ENCODE peak calls at places on chromosomes 12 and 14, in six cellular contexts. G is WTC11, A is K562, Y is HepG2, B is H1, I is GM12878. C is an unnamed sample.

GRCh38 chr14:95255487-95255886 is 64.2 kb downstream of the CLMN start:
- DNase-seq in G (peak), A (peak), Y (no peak), B (peak), I (no peak), C (peak)

GRCh38 chr12:53214221-53214620 is 7.2 kb upstream of the ITGB7 start:
- DNase-seq in G (no peak), A (no peak), Y (no peak), B (no peak), I (no peak), C (no peak)

GRCh38 chr14:72619881-72620280 is 274.0 kb downstream of the DPF3 start:
- DNase-seq in G (no peak), A (no peak), Y (no peak), B (no peak), I (no peak), C (no peak)

GRCh38 chr12:132724506-132725220 is 14.0 kb downstream of the PGAM5 start:
- DNase-seq in G (no peak), A (no peak), Y (no peak), B (no peak), I (no peak), C (no peak)

GRCh38 chr12:93183940-93184663 is 193.6 kb upstream of the NUDT4 start:
- DNase-seq in G (no peak), A (peak), Y (no peak), B (no peak), I (peak), C (no peak)

GRCh38 chr12:45726594-45727300 is 2.8 kb upstream of the ARID2 start:
- DNase-seq in G (peak), A (peak), Y (peak), B (no peak), I (no peak), C (peak)

GRCh38 chr12:12880537-12880936 is 10.8 kb upstream of the GPRC5A start:
- DNase-seq in G (no peak), A (no peak), Y (no peak), B (no peak), I (no peak), C (no peak)

GRCh38 chr14:21102472-21103164 is 1.8 kb downstream of the TMEM253 start:
- DNase-seq in G (peak), A (peak), Y (no peak), B (no peak), I (no peak), C (peak)

GRCh38 chr12:79415754-79416435 is 274.9 kb downstream of the PAWR start:
- DNase-seq in G (no peak), A (no peak), Y (peak), B (no peak), I (no peak), C (peak)

GRCh38 chr12:47111392-47111778 is 31.6 kb upstream of the AMIGO2 start:
- DNase-seq in G (no peak), A (no peak), Y (no peak), B (no peak), I (no peak), C (no peak)

GRCh38 chr12:75790219-75790618 is 241.4 kb downstream of the PHLDA1 start:
- DNase-seq in G (no peak), A (no peak), Y (no peak), B (no peak), I (no peak), C (no peak)

GRCh38 chr14:97074860-97075259 is 277.7 kb downstream of the VRK1 start:
- DNase-seq in G (no peak), A (no peak), Y (no peak), B (no peak), I (no peak), C (no peak)

GRCh38 chr12:53044052-53044581 is 5.7 kb upstream of the TNS2 start:
- DNase-seq in G (no peak), A (peak), Y (peak), B (no peak), I (no peak), C (peak)

GRCh38 chr12:108730337-108731104 is 797 bp downstream of the CORO1C start:
- DNase-seq in G (peak), A (peak), Y (peak), B (peak), I (no peak), C (peak)

GRCh38 chr12:110741371-110741770 is 1.3 kb downstream of the PPP1CC start:
- DNase-seq in G (no peak), A (peak), Y (no peak), B (no peak), I (no peak), C (no peak)

GRCh38 chr14:88695873-88696272 is 96.9 kb downstream of the EML5 start:
- DNase-seq in G (no peak), A (no peak), Y (no peak), B (no peak), I (no peak), C (no peak)

GRCh38 chr12:62484234-62484633 is 17.6 kb downstream of the MON2 start:
- DNase-seq in G (no peak), A (no peak), Y (no peak), B (no peak), I (no peak), C (no peak)

GRCh38 chr12:14664434-14665023 is 31.9 kb downstream of the GUCY2C start:
- DNase-seq in G (no peak), A (peak), Y (peak), B (no peak), I (no peak), C (peak)

GRCh38 chr14:58059121-58059520 is 92.9 kb downstream of the ARMH4 start:
- DNase-seq in G (no peak), A (no peak), Y (no peak), B (no peak), I (no peak), C (no peak)

GRCh38 chr12:117204146-117204545 is 13.9 kb upstream of the FBXO21 start:
- DNase-seq in G (no peak), A (no peak), Y (no peak), B (no peak), I (no peak), C (no peak)

GRCh38 chr14:56129941-56130340 is 11.7 kb downstream of the PELI2 start:
- DNase-seq in G (no peak), A (no peak), Y (no peak), B (no peak), I (no peak), C (peak)

GRCh38 chr14:74720526-74720925 is 7.6 kb downstream of the FCF1 start:
- DNase-seq in G (no peak), A (no peak), Y (no peak), B (no peak), I (no peak), C (no peak)

GRCh38 chr14:20048202-20048601 is 11.6 kb upstream of the OR4L1 start:
- DNase-seq in G (no peak), A (peak), Y (no peak), B (no peak), I (no peak), C (no peak)

GRCh38 chr12:130214686-130215370 is 52.6 kb downstream of the FZD10 start:
- DNase-seq in G (no peak), A (no peak), Y (no peak), B (no peak), I (no peak), C (peak)

GRCh38 chr12:110670161-110670701 is 18.7 kb downstream of the HVCN1 start:
- DNase-seq in G (no peak), A (no peak), Y (no peak), B (no peak), I (peak), C (no peak)

GRCh38 chr12:116749884-116750283 is 11.8 kb downstream of the RNFT2 start:
- DNase-seq in G (no peak), A (no peak), Y (no peak), B (no peak), I (no peak), C (no peak)

GRCh38 chr14:79703209-79703608 is 508.1 kb downstream of the DIO2 start:
- DNase-seq in G (no peak), A (no peak), Y (no peak), B (no peak), I (no peak), C (no peak)

GRCh38 chr12:95959107-95959506 is 16.0 kb downstream of the AMDHD1 start:
- DNase-seq in G (no peak), A (no peak), Y (peak), B (no peak), I (no peak), C (peak)

GRCh38 chr14:24563505-24563904 is 12.5 kb downstream of the CTSG start:
- DNase-seq in G (no peak), A (no peak), Y (no peak), B (no peak), I (no peak), C (no peak)

GRCh38 chr14:80584638-80585505 is 356.7 kb downstream of the CEP128 start:
- DNase-seq in G (no peak), A (no peak), Y (peak), B (no peak), I (no peak), C (no peak)

GRCh38 chr12:99005601-99006000 is 360.5 kb downstream of the APAF1 start:
- DNase-seq in G (no peak), A (no peak), Y (no peak), B (no peak), I (no peak), C (no peak)

GRCh38 chr12:79689041-79689476 is 1.7 kb downstream of the PAWR start:
- DNase-seq in G (no peak), A (no peak), Y (peak), B (no peak), I (no peak), C (no peak)

GRCh38 chr14:65336191-65336591 is 76.3 kb upstream of the FUT8 start:
- DNase-seq in G (no peak), A (no peak), Y (no peak), B (no peak), I (no peak), C (no peak)

GRCh38 chr14:69561893-69562292 is 12.8 kb downstream of the CCDC177 start:
- DNase-seq in G (no peak), A (no peak), Y (no peak), B (no peak), I (no peak), C (no peak)
- TF ChIP-seq CREB1 in G (no peak), A (no peak), Y (no peak), B (no peak), I (no peak), C (no peak)

DNA sequence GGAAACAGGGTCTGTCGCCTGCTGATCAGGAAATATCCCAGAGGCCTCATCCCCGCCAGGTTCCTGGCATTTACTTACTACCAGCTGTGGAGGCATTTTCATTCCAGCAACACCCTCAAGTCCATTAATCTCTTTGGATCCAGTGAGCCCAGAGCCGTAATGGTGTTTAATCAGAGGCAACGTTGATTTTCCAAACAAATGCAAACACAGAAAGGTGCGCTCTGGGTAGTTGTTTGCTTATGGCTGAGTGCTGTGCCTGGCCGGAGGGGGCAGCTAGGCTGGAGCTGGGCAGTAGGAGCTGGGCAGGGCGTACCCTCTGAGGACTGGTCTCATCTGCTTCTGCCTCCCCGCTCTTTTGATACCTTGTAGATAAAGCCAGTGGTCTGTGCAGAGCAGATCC is 110.6 kb downstream of the ADCK1 start:
- DNase-seq in G (no peak), A (no peak), Y (peak), B (no peak), I (no peak), C (no peak)
- TF ChIP-seq CREB1 in G (no peak), A (no peak), Y (no peak), B (no peak), I (no peak), C (no peak)

DNA sequence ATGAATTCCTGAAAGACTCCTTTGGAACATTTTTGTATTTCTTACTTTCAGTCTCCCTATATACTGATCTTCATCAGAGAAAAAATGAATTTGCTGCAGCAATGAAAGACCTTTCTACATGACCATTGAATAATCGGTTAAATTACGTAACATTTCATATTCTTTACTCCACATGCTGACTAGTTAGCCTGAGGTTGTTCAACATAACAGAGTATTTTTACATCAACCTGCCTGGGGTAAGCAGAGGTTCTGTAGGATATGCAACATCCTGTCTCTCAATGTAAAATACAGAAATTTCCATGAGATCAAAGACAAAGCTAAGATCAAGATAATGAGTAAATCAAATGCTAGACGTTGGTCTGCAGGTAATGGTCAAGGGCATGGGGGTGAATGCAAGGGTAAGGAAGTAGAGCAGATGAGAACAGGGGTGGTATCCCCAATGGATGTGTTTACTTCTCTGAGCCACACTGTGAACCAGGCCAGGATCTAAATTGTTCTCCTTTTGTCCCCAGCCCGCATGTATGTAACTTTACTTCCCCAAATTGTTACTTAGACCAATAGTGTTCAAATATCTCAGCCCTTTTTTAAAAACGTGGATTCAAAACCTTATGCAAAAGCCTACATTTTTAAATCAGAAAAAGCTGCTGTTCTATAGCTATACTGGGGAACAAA is 45.3 kb downstream of the DUSP6 start:
- DNase-seq in G (no peak), A (no peak), Y (no peak), B (no peak), I (no peak), C (no peak)
- TF ChIP-seq CREB1 in G (no peak), A (no peak), Y (no peak), B (no peak), I (no peak), C (no peak)

GRCh38 chr12:27015730-27016076 is 1.5 kb upstream of the TM7SF3 start:
- DNase-seq in G (no peak), A (peak), Y (no peak), B (no peak), I (no peak), C (peak)
- TF ChIP-seq CREB1 in G (no peak), A (no peak), Y (no peak), B (no peak), I (no peak), C (no peak)

GRCh38 chr14:105476937-105477658 is 2.5 kb downstream of the CRIP2 start:
- DNase-seq in G (no peak), A (no peak), Y (no peak), B (no peak), I (no peak), C (no peak)

GRCh38 chr14:105477659-105478623 is 3.3 kb downstream of the CRIP2 start:
- DNase-seq in G (no peak), A (peak), Y (no peak), B (no peak), I (no peak), C (peak)

GRCh38 chr14:105475269-105475915 is 771 bp downstream of the CRIP2 start:
- DNase-seq in G (no peak), A (no peak), Y (no peak), B (no peak), I (no peak), C (peak)

GRCh38 chr14:105474478-105475268 is at the start of gene CRIP2:
- DNase-seq in G (no peak), A (peak), Y (no peak), B (no peak), I (no peak), C (peak)

GRCh38 chr14:105475916-105476845 is 1.6 kb downstream of the CRIP2 start:
- DNase-seq in G (no peak), A (no peak), Y (peak), B (no peak), I (no peak), C (peak)
- TF ChIP-seq CREB1 in G (no peak), A (no peak), Y (no peak), B (no peak), I (no peak), C (no peak)

GRCh38 chr12:104549820-104550480 is 93.2 kb downstream of the CHST11 start:
- DNase-seq in G (no peak), A (no peak), Y (no peak), B (no peak), I (no peak), C (no peak)
- TF ChIP-seq CREB1 in G (no peak), A (no peak), Y (no peak), B (no peak), I (no peak), C (no peak)

GRCh38 chr12:32084753-32085152 is 21.9 kb upstream of the BICD1 start:
- DNase-seq in G (no peak), A (no peak), Y (no peak), B (no peak), I (no peak), C (no peak)
- TF ChIP-seq CREB1 in G (no peak), A (no peak), Y (no peak), B (no peak), I (no peak), C (no peak)

DNA sequence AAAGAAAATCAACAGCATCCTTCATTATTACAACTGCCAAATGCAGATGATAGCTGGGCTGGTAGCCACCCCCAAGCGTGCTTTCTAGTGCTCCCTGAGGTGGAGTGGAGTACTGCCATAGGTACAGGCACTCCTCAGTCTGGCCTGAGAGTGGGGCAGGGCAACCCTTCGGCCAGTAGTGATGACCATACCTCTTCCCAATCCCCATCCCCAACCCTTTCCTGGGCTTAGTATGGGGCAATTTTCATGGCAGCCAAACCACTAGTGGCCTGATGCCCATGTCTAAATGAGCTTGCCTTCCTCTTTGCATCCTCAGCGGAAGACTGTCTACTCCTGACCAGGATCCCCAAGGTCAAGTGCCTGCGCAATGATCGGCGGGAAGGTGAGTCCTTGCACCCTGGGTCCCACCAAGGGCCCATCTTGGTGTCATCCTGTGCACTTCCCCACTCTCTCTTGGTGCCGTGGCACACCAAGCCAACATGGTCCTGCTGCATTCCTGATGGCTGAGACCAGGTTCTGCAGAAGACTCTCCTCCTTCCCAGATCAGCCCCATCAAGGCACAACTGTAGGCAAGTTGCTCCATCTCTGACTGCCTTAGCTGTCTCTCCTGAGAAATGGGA is 65.8 kb downstream of the GALNT16 start:
- DNase-seq in G (peak), A (peak), Y (no peak), B (no peak), I (no peak), C (peak)
- TF ChIP-seq CREB1 in G (no peak), A (no peak), Y (no peak), B (no peak), I (no peak), C (no peak)

DNA sequence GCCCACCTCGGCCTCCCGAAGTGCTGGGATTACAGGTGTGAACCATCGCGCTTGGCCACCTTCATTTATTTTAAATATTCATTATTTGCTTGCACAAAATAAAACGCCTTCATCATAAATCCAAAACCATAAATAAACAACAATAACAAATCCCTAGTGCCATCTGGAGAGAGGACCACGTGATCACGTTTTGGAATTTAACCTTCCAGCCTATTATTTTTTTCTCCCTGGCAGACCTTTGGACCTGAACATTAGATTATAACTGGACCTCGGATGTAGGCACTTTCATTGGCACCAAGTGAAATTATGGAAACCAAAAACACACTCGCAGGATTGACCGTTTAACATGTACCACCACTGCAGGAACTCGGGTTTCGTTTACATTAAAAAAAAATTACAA is 2.0 kb downstream of the DNAH10 start:
- DNase-seq in G (no peak), A (no peak), Y (no peak), B (no peak), I (no peak), C (no peak)
- TF ChIP-seq CREB1 in G (no peak), A (no peak), Y (no peak), B (no peak), I (no peak), C (no peak)